ENCODE peak calls at places on chromosomes 11 and 22, in eight cellular contexts. X, E, F, Z, N, B, O and D are unnamed samples.

GRCh38 chr11:46367244-46367915 is 14.1 kb upstream of the MDK start:
- DNase-seq in X (no peak), E (peak), F (no peak), Z (peak), N (peak), B (peak), O (no peak), D (peak)

GRCh38 chr11:72585762-72586590 is 88.2 kb downstream of the PDE2A start:
- DNase-seq in X (peak), E (peak), F (peak), Z (peak), N (peak), B (no peak), O (no peak), D (peak)

GRCh38 chr22:29128891-29129643 is 56.2 kb downstream of the KREMEN1 start:
- DNase-seq in X (no peak), E (no peak), F (no peak), Z (peak), N (peak), B (no peak), O (no peak), D (no peak)

GRCh38 chr22:19825904-19826618 is 28.6 kb downstream of the GNB1L start:
- DNase-seq in X (no peak), E (no peak), F (no peak), Z (no peak), N (no peak), B (no peak), O (no peak), D (no peak)

GRCh38 chr11:27459191-27459590 is 13.4 kb downstream of the LGR4 start:
- DNase-seq in X (no peak), E (no peak), F (no peak), Z (no peak), N (no peak), B (no peak), O (no peak), D (no peak)

GRCh38 chr11:3867209-3868071 is 12.0 kb downstream of the STIM1 start:
- DNase-seq in X (peak), E (no peak), F (no peak), Z (peak), N (peak), B (no peak), O (no peak), D (no peak)

GRCh38 chr22:49614966-49615965 is 212.4 kb downstream of the BRD1 start:
- DNase-seq in X (no peak), E (no peak), F (no peak), Z (no peak), N (no peak), B (no peak), O (no peak), D (no peak)

GRCh38 chr11:70490723-70491558 is 92.6 kb downstream of the CTTN start:
- DNase-seq in X (no peak), E (no peak), F (no peak), Z (no peak), N (no peak), B (no peak), O (no peak), D (no peak)

GRCh38 chr22:37599161-37599560 is 9.5 kb upstream of the GGA1 start:
- DNase-seq in X (no peak), E (peak), F (no peak), Z (no peak), N (no peak), B (no peak), O (no peak), D (no peak)

GRCh38 chr11:1693327-1694063 is 3.5 kb upstream of the KRTAP5-6 start:
- DNase-seq in X (peak), E (peak), F (peak), Z (peak), N (peak), B (peak), O (peak), D (peak)

GRCh38 chr22:41598081-41598480 is 8.4 kb upstream of the PMM1 start:
- DNase-seq in X (peak), E (no peak), F (no peak), Z (peak), N (peak), B (no peak), O (no peak), D (no peak)

GRCh38 chr11:129321076-129321475 is 54.6 kb upstream of the BARX2 start:
- DNase-seq in X (no peak), E (no peak), F (no peak), Z (no peak), N (no peak), B (no peak), O (no peak), D (no peak)

GRCh38 chr22:26609287-26609686 is 8.5 kb downstream of the CRYBB1 start:
- DNase-seq in X (no peak), E (no peak), F (no peak), Z (no peak), N (no peak), B (no peak), O (no peak), D (no peak)

GRCh38 chr11:134633276-134633675 is 221.2 kb upstream of the B3GAT1 start:
- DNase-seq in X (no peak), E (no peak), F (no peak), Z (no peak), N (no peak), B (peak), O (no peak), D (no peak)

GRCh38 chr11:124536520-124536919 is 6.9 kb downstream of the OR8B12 start:
- DNase-seq in X (peak), E (peak), F (no peak), Z (peak), N (peak), B (no peak), O (no peak), D (no peak)

DNA sequence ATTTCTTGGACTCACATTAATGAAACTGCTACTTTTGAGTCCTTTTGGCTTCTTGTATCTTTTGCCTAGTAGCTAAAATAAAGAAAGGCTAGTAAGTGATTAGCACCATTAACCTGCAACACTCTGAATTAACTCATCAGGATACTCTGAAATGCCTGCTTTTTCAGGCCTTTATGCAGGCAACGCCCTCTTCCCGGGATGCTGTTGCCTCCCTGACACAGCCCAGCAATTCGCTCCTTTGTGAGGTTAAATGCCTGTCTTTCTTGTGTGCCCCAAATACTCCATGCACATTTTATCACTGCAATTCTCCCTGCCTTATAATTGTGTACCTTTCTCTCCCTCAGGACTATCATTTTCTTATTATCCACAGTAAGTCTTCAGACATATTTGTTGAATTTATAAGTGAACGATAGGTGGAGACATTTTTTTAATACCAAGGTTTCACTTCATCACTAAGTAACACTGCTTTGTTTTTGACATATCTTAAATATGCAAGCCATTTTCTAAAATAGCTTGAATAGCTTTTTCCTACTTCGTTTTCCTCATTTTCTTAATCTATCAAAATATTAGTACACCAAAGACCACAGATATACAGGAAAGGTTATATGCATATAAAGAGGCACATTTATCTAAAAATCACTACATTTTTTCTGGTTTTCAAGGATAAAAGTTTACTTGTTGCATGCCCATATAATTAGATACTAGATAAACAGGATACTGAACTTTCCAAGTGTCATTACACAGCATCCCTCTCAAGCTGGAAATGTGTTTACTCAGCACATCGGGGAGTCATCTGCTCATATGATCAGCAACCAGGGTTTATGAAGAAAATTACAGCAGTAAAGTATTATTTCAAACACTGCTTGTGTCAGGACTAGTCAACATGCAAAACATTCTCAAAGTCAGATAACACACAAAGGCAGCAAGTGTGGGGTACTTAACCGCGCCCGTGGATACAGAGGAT is 48.5 kb upstream of the DDI1 start:
- DNase-seq in X (no peak), E (no peak), F (no peak), Z (no peak), N (peak), B (no peak), O (no peak), D (no peak)
- TF ChIP-seq CTCF in X (no peak), E (no peak), F (no peak), Z (no peak), N (peak), B (no peak), O (no peak), D (no peak)

DNA sequence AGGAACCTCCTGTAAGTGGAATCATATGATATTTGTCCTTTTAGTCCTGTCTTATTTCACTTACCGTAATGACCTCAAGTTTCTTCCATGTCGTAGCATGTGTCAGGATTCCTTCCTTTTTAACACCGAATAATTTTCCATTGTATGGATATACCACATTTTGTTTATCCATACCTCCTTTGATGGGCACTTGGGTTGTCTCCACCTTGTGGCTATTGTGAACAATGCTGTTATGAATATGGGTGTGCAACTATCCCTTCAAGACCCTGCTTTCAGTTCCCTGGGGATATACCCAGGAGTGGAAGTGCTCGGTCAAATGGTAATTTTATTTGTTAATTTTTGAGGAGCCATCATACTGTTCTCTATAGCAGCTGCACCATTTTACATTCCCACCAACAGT is 244.9 kb upstream of the BLID start:
- DNase-seq in X (no peak), E (no peak), F (no peak), Z (no peak), N (no peak), B (no peak), O (no peak), D (no peak)
- TF ChIP-seq CTCF in X (no peak), E (no peak), F (peak), Z (no peak), N (peak), B (no peak), O (peak), D (no peak)

DNA sequence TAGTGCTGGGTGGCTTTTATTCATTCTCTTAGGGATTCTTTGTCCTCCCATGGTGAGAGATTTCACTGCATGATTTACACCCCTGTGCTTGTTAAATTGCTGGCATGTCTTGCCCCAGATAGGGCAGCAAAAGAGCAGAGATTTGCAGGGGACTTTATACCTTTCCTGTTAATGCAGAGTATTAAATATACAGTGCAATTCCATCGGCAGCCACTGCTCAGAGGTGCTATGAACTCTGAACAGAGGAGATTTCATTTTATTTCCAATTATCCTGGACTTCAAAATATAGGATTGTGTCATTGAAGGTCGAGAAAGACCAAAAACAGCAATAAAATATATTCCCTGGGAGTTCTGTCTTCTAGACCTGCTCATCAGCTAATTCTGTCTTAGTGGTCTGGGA is 263.4 kb upstream of the NCAM1 start:
- DNase-seq in X (no peak), E (no peak), F (no peak), Z (no peak), N (no peak), B (no peak), O (no peak), D (no peak)
- TF ChIP-seq CTCF in X (peak), E (no peak), F (no peak), Z (no peak), N (no peak), B (no peak), O (no peak), D (no peak)

GRCh38 chr11:17730608-17731462 is 3.7 kb upstream of the KCNC1 start:
- DNase-seq in X (peak), E (peak), F (peak), Z (peak), N (peak), B (peak), O (peak), D (peak)
- TF ChIP-seq CTCF in X (peak), E (peak), F (peak), Z (peak), N (peak), B (peak), O (peak), D (peak)

GRCh38 chr22:24154826-24155225 is 26.5 kb upstream of the SUSD2 start:
- DNase-seq in X (no peak), E (no peak), F (no peak), Z (no peak), N (no peak), B (no peak), O (no peak), D (no peak)

GRCh38 chr22:24156915-24157782 is 24.1 kb upstream of the SUSD2 start:
- DNase-seq in X (peak), E (peak), F (no peak), Z (peak), N (peak), B (peak), O (no peak), D (peak)

GRCh38 chr22:24156146-24156914 is 25.0 kb upstream of the SUSD2 start:
- DNase-seq in X (peak), E (peak), F (no peak), Z (peak), N (peak), B (no peak), O (no peak), D (no peak)

GRCh38 chr22:24153959-24154358 is 27.3 kb upstream of the SUSD2 start:
- DNase-seq in X (no peak), E (no peak), F (no peak), Z (no peak), N (no peak), B (no peak), O (no peak), D (no peak)

DNA sequence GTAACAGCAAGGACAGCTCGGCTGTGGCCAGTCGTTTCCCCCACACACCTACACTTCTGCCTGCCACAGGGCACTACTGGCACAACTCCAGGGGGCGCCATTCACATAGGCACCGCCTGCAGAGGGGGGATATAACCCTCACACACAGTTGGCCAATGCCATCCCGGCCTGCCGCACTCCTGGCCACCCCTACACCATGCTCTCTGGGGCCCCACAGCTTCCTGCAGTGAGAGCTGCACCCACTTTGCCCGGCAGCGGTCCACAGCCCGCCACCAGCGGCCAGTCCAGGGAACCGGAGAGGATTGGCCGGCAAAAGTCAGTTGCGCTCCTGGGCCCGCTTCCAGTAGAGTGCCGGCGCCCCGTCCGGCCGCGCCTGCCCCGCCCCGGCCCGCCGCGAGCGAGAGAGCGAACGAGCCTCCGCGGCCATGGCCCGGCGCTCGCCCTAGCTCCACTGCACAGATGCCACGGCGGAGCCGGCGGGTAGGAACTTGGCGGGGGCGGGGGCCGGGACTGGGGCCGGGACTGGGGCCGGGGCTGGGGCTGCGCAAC is 25.6 kb upstream of the SUSD2 start:
- DNase-seq in X (peak), E (peak), F (no peak), Z (peak), N (peak), B (peak), O (no peak), D (peak)
- TF ChIP-seq CTCF in X (peak), E (peak), F (peak), Z (peak), N (peak), B (peak), O (peak), D (peak)

GRCh38 chr22:30432520-30432919 is 7.0 kb downstream of the MTFP1 start:
- DNase-seq in X (no peak), E (no peak), F (no peak), Z (no peak), N (no peak), B (no peak), O (no peak), D (no peak)

GRCh38 chr22:30433227-30433626 is 7.7 kb downstream of the MTFP1 start:
- DNase-seq in X (no peak), E (no peak), F (no peak), Z (no peak), N (no peak), B (no peak), O (no peak), D (no peak)

GRCh38 chr22:30432096-30432495 is 6.5 kb downstream of the MTFP1 start:
- DNase-seq in X (no peak), E (no peak), F (no peak), Z (no peak), N (no peak), B (no peak), O (no peak), D (no peak)

GRCh38 chr22:30429887-30430286 is 4.3 kb downstream of the MTFP1 start:
- DNase-seq in X (no peak), E (no peak), F (no peak), Z (no peak), N (no peak), B (no peak), O (no peak), D (no peak)

GRCh38 chr22:30430933-30431332 is 5.4 kb downstream of the MTFP1 start:
- DNase-seq in X (no peak), E (no peak), F (no peak), Z (no peak), N (no peak), B (no peak), O (no peak), D (no peak)
- TF ChIP-seq CTCF in X (peak), E (no peak), F (no peak), Z (no peak), N (no peak), B (no peak), O (peak), D (no peak)

GRCh38 chr11:116927163-116927772 is 89.8 kb upstream of the APOA1 start:
- DNase-seq in X (peak), E (peak), F (no peak), Z (no peak), N (peak), B (no peak), O (no peak), D (no peak)
- TF ChIP-seq CTCF in X (peak), E (peak), F (peak), Z (peak), N (peak), B (peak), O (peak), D (no peak)